ENCODE peak calls at places on chromosomes 4 and X, in nine cellular contexts. D is foreskin fibroblast; E is CD4-positive, alpha-beta memory T cell; I is neural crest cell; A is NCI-H1092 treated with DMSO at 0.1 percent for 48 hours; K is cardiac fibroblast; M is psoas muscle; N is T-cell; Y is endothelial cell. X is an unnamed sample.

GRCh38 chr4:67779631-67780030 is 25.4 kb upstream of the GNRHR start:
- DNase-seq in E (no peak), A (no peak), I (no peak), M (no peak), N (no peak), K (no peak), D (no peak), Y (no peak), X (no peak)

GRCh38 chr4:6703786-6704185 is 5.9 kb downstream of the MRFAP1L1 start:
- DNase-seq in K (peak; percentile 38), I (no peak), Y (no peak), A (no peak), N (no peak), D (no peak), E (no peak), M (no peak), X (no peak)

GRCh38 chr4:38669233-38669632 is 5.2 kb downstream of the KLF3 start:
- DNase-seq in A (no peak), I (no peak), E (no peak), D (no peak), Y (no peak), M (no peak), K (peak; percentile 44), N (no peak), X (no peak)

GRCh38 chr4:158810487-158811215 is 41.8 kb downstream of the FNIP2 start:
- DNase-seq in M (peak; percentile 74), E (no peak), D (peak; percentile 92), Y (no peak), N (no peak), I (no peak), K (peak; percentile 95), A (no peak), X (no peak)

GRCh38 chr4:36467670-36468069 is 186.3 kb downstream of the DTHD1 start:
- DNase-seq in Y (no peak), D (no peak), I (no peak), M (no peak), K (no peak), A (no peak), E (no peak), N (no peak), X (no peak)

GRCh38 chrX:153469811-153470410 is 465 bp downstream of the HAUS7 start:
- DNase-seq in D (no peak), E (no peak), M (peak; percentile 66), A (peak; percentile 35), Y (peak; percentile 40), N (peak; percentile 49), I (peak; percentile 16), K (no peak), X (no peak)

GRCh38 chr4:129362685-129363274 is 266.8 kb downstream of the C4orf33 start:
- DNase-seq in E (peak; percentile 35), A (peak; percentile 82), M (no peak), K (peak; percentile 83), Y (peak; percentile 64), N (peak; percentile 29), I (peak; percentile 69), D (peak; percentile 26), X (peak; percentile 24)

GRCh38 chr4:46444318-46444717 is 54.4 kb upstream of the GABRA2 start:
- DNase-seq in N (no peak), D (no peak), M (no peak), A (no peak), K (peak; percentile 20), Y (no peak), I (no peak), E (no peak), X (no peak)

GRCh38 chr4:86934147-86934771 is 552 bp upstream of the AFF1 start:
- DNase-seq in N (no peak), I (no peak), Y (no peak), M (no peak), K (no peak), E (peak; percentile 13), D (no peak), A (no peak), X (no peak)

GRCh38 chr4:79249879-79250503 is 75.9 kb downstream of the NAA11 start:
- DNase-seq in I (no peak), D (no peak), Y (no peak), N (no peak), M (no peak), A (no peak), E (no peak), K (no peak), X (no peak)

GRCh38 chrX:100643943-100644587 is at the start of gene SRPX2:
- DNase-seq in I (no peak), M (peak; percentile 68), K (peak; percentile 92), Y (no peak), N (no peak), A (no peak), D (peak; percentile 81), E (no peak), X (no peak)

GRCh38 chr4:40763228-40763716 is 13.5 kb downstream of the NSUN7 start:
- DNase-seq in Y (no peak), E (no peak), I (no peak), M (no peak), K (peak; percentile 32), D (no peak), N (no peak), A (no peak), X (no peak)

X was measured in naive thymus-derived CD4-positive, alpha-beta T cell.